ENCODE peak calls at places on chromosomes 1 and 21, in five cellular contexts. R, F, Q, E and W are unnamed samples.

GRCh38 chr1:248841702-248842395 is 3.8 kb downstream of the ZNF672 start:
- DNase-seq in R (peak; percentile 75), F (no peak), Q (peak; percentile 0), E (peak; percentile 82), W (no peak)

GRCh38 chr1:159798893-159799292 is 3.3 kb upstream of the FCRL6 start:
- DNase-seq in R (peak; percentile 85), F (peak; percentile 86), Q (peak; percentile 42), E (no peak), W (peak; percentile 36)

GRCh38 chr1:231161711-231162299 is at the start of gene TRIM67:
- DNase-seq in R (no peak), F (peak; percentile 26), Q (no peak), E (no peak), W (no peak)

GRCh38 chr1:9447215-9447960 is 91.9 kb upstream of the SLC25A33 start:
- DNase-seq in R (no peak), F (no peak), Q (no peak), E (no peak), W (no peak)

GRCh38 chr1:27971674-27972073 is 11.9 kb downstream of the XKR8 start:
- DNase-seq in R (no peak), F (no peak), Q (no peak), E (no peak), W (no peak)

GRCh38 chr21:35323947-35324346 is 274.8 kb upstream of the RUNX1 start:
- DNase-seq in R (no peak), F (no peak), Q (no peak), E (peak; percentile 87), W (no peak)

GRCh38 chr1:152758636-152759035 is 811 bp downstream of the KPRP start:
- DNase-seq in R (no peak), F (no peak), Q (no peak), E (no peak), W (no peak)

GRCh38 chr1:56774067-56774609 is 45.1 kb downstream of the FYB2 start:
- DNase-seq in R (no peak), F (no peak), Q (no peak), E (no peak), W (no peak)

GRCh38 chr1:101257500-101258325 is 20.9 kb downstream of the S1PR1 start:
- DNase-seq in R (peak; percentile 11), F (no peak), Q (no peak), E (no peak), W (no peak)

GRCh38 chr1:226541631-226542622 is 6.6 kb upstream of the STUM start:
- DNase-seq in R (peak; percentile 53), F (no peak), Q (no peak), E (no peak), W (peak; percentile 82)

GRCh38 chr1:52424238-52424637 is 19.8 kb downstream of the PRPF38A start:
- DNase-seq in R (no peak), F (no peak), Q (no peak), E (no peak), W (no peak)

GRCh38 chr1:64183380-64183984 is 19.9 kb upstream of the UBE2U start:
- DNase-seq in R (no peak), F (no peak), Q (no peak), E (no peak), W (no peak)

GRCh38 chr1:90613371-90613770 is 103.7 kb downstream of the BARHL2 start:
- DNase-seq in R (no peak), F (no peak), Q (no peak), E (no peak), W (no peak)

GRCh38 chr1:157377216-157377821 is 175.0 kb downstream of the FCRL5 start:
- DNase-seq in R (peak; percentile 41), F (no peak), Q (no peak), E (no peak), W (no peak)

GRCh38 chr1:147837129-147837776 is 65.3 kb upstream of the GJA8 start:
- DNase-seq in R (no peak), F (no peak), Q (no peak), E (no peak), W (no peak)

GRCh38 chr1:73947009-73947408 is 251.0 kb downstream of the LRRIQ3 start:
- DNase-seq in R (no peak), F (no peak), Q (no peak), E (no peak), W (peak; percentile 9)

GRCh38 chr1:23720256-23720995 is 22.8 kb upstream of the ELOA start:
- DNase-seq in R (peak; percentile 39), F (no peak), Q (no peak), E (no peak), W (no peak)

GRCh38 chr21:46065215-46065992 is 32.5 kb upstream of the COL6A2 start:
- DNase-seq in R (no peak), F (no peak), Q (no peak), E (peak; percentile 94), W (no peak)

GRCh38 chr1:19096990-19097389 is 113.1 kb downstream of the UBR4 start:
- DNase-seq in R (no peak), F (no peak), Q (no peak), E (no peak), W (no peak)

GRCh38 chr1:169545472-169545871 is 40.8 kb downstream of the F5 start:
- DNase-seq in R (no peak), F (no peak), Q (no peak), E (no peak), W (no peak)

GRCh38 chr1:67748630-67749029 is 63.6 kb downstream of the GADD45A start:
- DNase-seq in R (peak; percentile 70), F (no peak), Q (no peak), E (no peak), W (peak; percentile 80)

GRCh38 chr1:23555949-23556640 is 3.2 kb downstream of the ID3 start:
- DNase-seq in R (peak; percentile 95), F (no peak), Q (no peak), E (no peak), W (no peak)

GRCh38 chr1:2314803-2315710 is 76.3 kb downstream of the MORN1 start:
- DNase-seq in R (no peak), F (peak; percentile 67), Q (no peak), E (peak; percentile 94), W (no peak)

GRCh38 chr1:204600968-204601367 is 84.6 kb downstream of the LRRN2 start:
- DNase-seq in R (no peak), F (peak; percentile 66), Q (no peak), E (no peak), W (no peak)

GRCh38 chr1:230120289-230120948 is 53.4 kb downstream of the GALNT2 start:
- DNase-seq in R (no peak), F (no peak), Q (no peak), E (peak; percentile 78), W (no peak)

GRCh38 chr1:210361665-210362064 is 33.0 kb downstream of the HHAT start:
- DNase-seq in R (no peak), F (no peak), Q (no peak), E (peak; percentile 8), W (no peak)

GRCh38 chr1:210363119-210363518 is 34.4 kb downstream of the HHAT start:
- DNase-seq in R (no peak), F (no peak), Q (no peak), E (peak; percentile 81), W (no peak)

GRCh38 chr1:210359255-210359654 is 30.6 kb downstream of the HHAT start:
- DNase-seq in R (no peak), F (no peak), Q (no peak), E (peak; percentile 50), W (no peak)

GRCh38 chr1:210362526-210362925 is 33.8 kb downstream of the HHAT start:
- DNase-seq in R (no peak), F (no peak), Q (no peak), E (peak; percentile 3), W (no peak)

GRCh38 chr1:210360852-210361477 is 32.3 kb downstream of the HHAT start:
- DNase-seq in R (peak; percentile 63), F (peak; percentile 71), Q (no peak), E (peak; percentile 13), W (no peak)
- TF ChIP-seq CTCF in R (peak; percentile 80), F (peak; percentile 74), Q (no peak), E (no peak), W (peak; percentile 83)

DNA sequence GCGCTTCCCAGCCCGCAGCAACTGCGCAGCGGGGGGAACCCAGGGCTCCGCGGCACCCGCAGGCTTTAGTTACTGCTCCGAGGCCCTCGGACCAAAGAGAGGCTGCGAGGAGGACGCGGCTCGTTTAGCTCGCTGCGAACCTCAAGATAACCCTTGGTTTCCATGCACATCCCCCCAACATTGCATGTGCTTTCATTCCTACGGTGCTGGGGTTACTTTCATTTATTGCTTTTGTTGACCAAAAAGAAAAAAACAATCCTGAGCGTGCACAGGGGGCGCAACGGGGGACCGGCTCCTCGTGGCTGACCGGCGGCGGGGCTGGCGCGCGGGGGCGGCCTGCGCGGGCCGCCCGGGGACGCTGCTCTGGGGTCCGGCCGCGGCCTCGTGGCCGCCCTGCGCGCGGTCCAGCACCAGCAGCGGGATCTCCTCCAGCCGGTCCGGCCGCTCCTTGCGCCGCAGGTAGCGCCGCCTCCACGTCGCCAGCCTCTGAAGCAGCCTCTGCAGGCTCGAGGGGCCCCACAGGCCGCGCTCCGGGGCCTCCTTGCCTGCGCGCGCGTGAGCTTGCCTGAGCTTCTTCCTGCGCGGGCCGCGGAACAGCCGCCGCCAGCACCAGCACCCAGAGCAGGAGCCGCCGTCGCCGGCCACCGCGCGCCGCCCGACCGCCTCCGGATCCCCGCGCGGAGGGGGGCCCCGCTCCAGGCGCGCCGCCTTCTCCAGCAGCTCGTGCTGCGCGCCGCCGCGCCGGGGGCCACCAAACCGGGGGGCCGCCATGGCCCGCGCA is 77.4 kb downstream of the DESI2 start:
- DNase-seq in R (peak; percentile 37), F (no peak), Q (no peak), E (no peak), W (no peak)
- TF ChIP-seq CTCF in R (no peak), F (no peak), Q (no peak), E (no peak), W (no peak)

GRCh38 chr1:234852659-234853058 is 242.7 kb upstream of the IRF2BP2 start:
- DNase-seq in R (no peak), F (no peak), Q (no peak), E (no peak), W (no peak)

GRCh38 chr1:234851450-234852438 is 241.8 kb upstream of the IRF2BP2 start:
- DNase-seq in R (peak; percentile 52), F (no peak), Q (no peak), E (no peak), W (no peak)

GRCh38 chr1:234849824-234850223 is 239.8 kb upstream of the IRF2BP2 start:
- DNase-seq in R (no peak), F (no peak), Q (no peak), E (no peak), W (no peak)

GRCh38 chr1:234845836-234846235 is 235.9 kb upstream of the IRF2BP2 start:
- DNase-seq in R (no peak), F (no peak), Q (no peak), E (no peak), W (no peak)

DNA sequence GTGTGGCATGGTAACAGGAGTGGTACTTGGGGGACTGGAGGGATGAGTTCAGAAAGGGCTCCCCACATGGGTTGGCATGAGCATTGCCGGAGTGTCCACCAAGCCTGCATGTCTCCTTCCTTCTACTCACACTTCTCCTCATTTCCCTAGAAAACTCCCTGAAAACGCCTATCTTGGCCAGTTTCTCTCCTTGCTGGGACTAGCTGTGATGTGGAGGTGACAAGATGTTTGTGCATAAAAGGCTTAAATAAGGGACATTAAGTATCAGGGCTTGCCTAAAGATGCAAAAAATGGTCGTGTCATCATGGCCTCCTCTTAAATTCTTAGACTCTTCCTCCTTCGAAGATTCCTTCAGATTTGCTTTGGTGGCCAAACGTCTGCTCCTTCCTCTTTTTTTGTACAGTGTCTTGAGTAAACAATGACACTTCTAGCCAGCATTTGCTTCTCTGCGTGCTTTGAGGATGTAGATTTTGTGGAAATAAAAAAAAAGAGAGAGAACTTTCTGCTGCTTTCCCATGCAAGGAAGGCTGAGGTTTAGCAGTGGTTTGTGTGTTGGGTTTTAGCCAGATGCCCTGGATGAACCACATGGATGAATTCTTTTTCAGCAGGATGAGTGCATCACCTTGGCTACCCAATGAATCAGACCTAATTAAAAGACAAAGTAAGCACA is 239.1 kb upstream of the IRF2BP2 start:
- DNase-seq in R (peak; percentile 49), F (no peak), Q (no peak), E (no peak), W (peak; percentile 84)
- TF ChIP-seq CTCF in R (no peak), F (no peak), Q (no peak), E (no peak), W (peak; percentile 10)

GRCh38 chr1:103267893-103268292 is 159.6 kb upstream of the COL11A1 start:
- DNase-seq in R (no peak), F (no peak), Q (no peak), E (no peak), W (no peak)
- TF ChIP-seq CTCF in R (no peak), F (no peak), Q (no peak), E (no peak), W (peak; percentile 24)